ENCODE peak calls at places on chromosomes 11 and 22, in seven cellular contexts. Y is stimulated activated CD8-positive, alpha-beta memory T cell treated with anti-CD3 and anti-CD28 coated beads, Interleukin-2, amount 100 ng/mL, for 48 hours; O is central memory CD4-positive, alpha-beta T cell; W is ELF-1; R is astrocyte of the hippocampus; N is NCI-H446 treated with DMSO at 0.1 percent for 48 hours; M is stimulated activated naive CD8-positive, alpha-beta T cell treated with anti-CD3 and anti-CD28 coated beads, Interleukin-15, amount 100 ng/mL, for 72 hours. U is an unnamed sample.

GRCh38 chr11:10693509-10694071 is at the start of gene IRAG1:
- DNase-seq in O (no peak), R (peak), M (no peak), Y (no peak), W (no peak), N (no peak), U (no peak)

GRCh38 chr11:100638648-100639047 is 48.4 kb upstream of the ARHGAP42 start:
- DNase-seq in N (no peak), O (no peak), M (no peak), R (no peak), W (no peak), Y (no peak), U (no peak)

GRCh38 chr22:19766235-19766505 is 5.6 kb downstream of the TBX1 start:
- DNase-seq in O (no peak), M (no peak), Y (no peak), W (no peak), R (peak), N (no peak), U (no peak)

GRCh38 chr11:3218483-3219280 is at the start of gene MRGPRG:
- DNase-seq in O (no peak), N (no peak), M (no peak), R (no peak), Y (no peak), W (no peak), U (peak)

GRCh38 chr11:80054582-80055165 is 613.8 kb upstream of the TENM4 start:
- DNase-seq in M (no peak), Y (no peak), N (no peak), O (no peak), R (no peak), W (no peak), U (no peak)

GRCh38 chr22:40819741-40820140 is 595 bp upstream of the SLC25A17 start:
- DNase-seq in O (no peak), R (no peak), M (no peak), Y (no peak), W (no peak), N (peak), U (no peak)

GRCh38 chr11:78341841-78342240 is 75.8 kb downstream of the GAB2 start:
- DNase-seq in N (no peak), R (no peak), O (no peak), W (no peak), Y (no peak), M (no peak), U (no peak)

GRCh38 chr11:72577271-72577681 is 96.9 kb downstream of the PDE2A start:
- DNase-seq in M (no peak), Y (no peak), N (no peak), R (no peak), W (no peak), O (no peak), U (no peak)

GRCh38 chr11:128029219-128029722 is 558.1 kb downstream of the ETS1 start:
- DNase-seq in N (no peak), M (no peak), O (no peak), R (no peak), W (no peak), Y (no peak), U (no peak)

GRCh38 chr11:44702897-44703296 is 23.9 kb upstream of the TSPAN18 start:
- DNase-seq in Y (no peak), O (no peak), W (peak), M (no peak), R (peak), N (peak), U (peak)

U was measured in Daoy.